ENCODE peak calls at places on chromosomes 16 and 17, in four cellular contexts. Z is central memory CD4-positive, alpha-beta T cell; A is PC-3; G is GM18507. N is an unnamed sample.

GRCh38 chr17:27217631-27218030 is 76.3 kb upstream of the WSB1 start:
- DNase-seq in Z (no peak), A (no peak), G (no peak), N (no peak)

GRCh38 chr16:4388275-4389021 is 16.8 kb downstream of the VASN start:
- DNase-seq in Z (no peak), A (no peak), G (no peak), N (peak)

GRCh38 chr17:17938388-17939107 is 33.7 kb downstream of the TOM1L2 start:
- DNase-seq in Z (no peak), A (no peak), G (no peak), N (no peak)

GRCh38 chr17:79832211-79833109 is 6.8 kb downstream of the CBX4 start:
- DNase-seq in Z (no peak), A (no peak), G (no peak), N (no peak)

GRCh38 chr17:47665655-47666054 is 15.9 kb downstream of the KPNB1 start:
- DNase-seq in Z (no peak), A (no peak), G (no peak), N (no peak)

GRCh38 chr16:20801278-20801677 is 5.0 kb downstream of the ERI2 start:
- DNase-seq in Z (no peak), A (no peak), G (no peak), N (no peak)

GRCh38 chr17:83012161-83012800 is 67.1 kb upstream of the METRNL start:
- DNase-seq in Z (no peak), A (no peak), G (no peak), N (no peak)

GRCh38 chr17:68514809-68515208 is 2.6 kb downstream of the PRKAR1A start:
- DNase-seq in Z (no peak), A (peak), G (no peak), N (no peak)

GRCh38 chr16:64892843-64893242 is 229.0 kb downstream of the CDH11 start:
- DNase-seq in Z (no peak), A (peak), G (no peak), N (no peak)

GRCh38 chr16:48352648-48353347 is 32.4 kb downstream of the SIAH1 start:
- DNase-seq in Z (no peak), A (no peak), G (no peak), N (no peak)

GRCh38 chr17:3910420-3911270 is 5.6 kb downstream of the P2RX1 start:
- DNase-seq in Z (no peak), A (no peak), G (no peak), N (no peak)

GRCh38 chr17:56707312-56708219 is 114.1 kb downstream of the NOG start:
- DNase-seq in Z (no peak), A (no peak), G (no peak), N (no peak)

GRCh38 chr16:75012380-75013081 is 13.7 kb downstream of the ZNRF1 start:
- DNase-seq in Z (no peak), A (no peak), G (no peak), N (no peak)

GRCh38 chr16:47806309-47806847 is 345.2 kb downstream of the PHKB start:
- DNase-seq in Z (no peak), A (no peak), G (no peak), N (no peak)

GRCh38 chr17:32269377-32269776 is 3.7 kb downstream of the RHBDL3 start:
- DNase-seq in Z (no peak), A (no peak), G (no peak), N (no peak)

GRCh38 chr17:52178013-52178412 is 19.5 kb upstream of the CA10 start:
- DNase-seq in Z (no peak), A (no peak), G (no peak), N (no peak)

GRCh38 chr17:62059394-62059793 is 5.7 kb downstream of the MED13 start:
- DNase-seq in Z (no peak), A (no peak), G (no peak), N (no peak)

GRCh38 chr17:63476494-63476856 is 386 bp upstream of the ACE start:
- DNase-seq in Z (peak), A (peak), G (no peak), N (no peak)

GRCh38 chr17:79812206-79812968 is 15.5 kb upstream of the CBX8 start:
- DNase-seq in Z (no peak), A (no peak), G (no peak), N (no peak)

GRCh38 chr16:27314161-27314723 is 468 bp downstream of the IL4R start:
- DNase-seq in Z (peak), A (peak), G (no peak), N (peak)

GRCh38 chr16:86634290-86634689 is 55.9 kb downstream of the FOXL1 start:
- DNase-seq in Z (no peak), A (peak), G (no peak), N (no peak)

GRCh38 chr17:34756670-34757021 is 177.3 kb downstream of the TMEM132E start:
- DNase-seq in Z (no peak), A (peak), G (no peak), N (no peak)

GRCh38 chr17:27367121-27367981 is 73.4 kb downstream of the WSB1 start:
- DNase-seq in Z (no peak), A (no peak), G (no peak), N (no peak)

GRCh38 chr16:49504626-49505025 is 131.0 kb downstream of the C16orf78 start:
- DNase-seq in Z (no peak), A (no peak), G (no peak), N (no peak)

GRCh38 chr16:82631701-82632685 is 5.2 kb downstream of the CDH13 start:
- DNase-seq in Z (no peak), A (peak), G (no peak), N (no peak)

GRCh38 chr17:1315891-1316403 is 36.5 kb downstream of the TRARG1 start:
- DNase-seq in Z (no peak), A (no peak), G (no peak), N (no peak)

GRCh38 chr17:43949777-43950176 is 4.0 kb downstream of the PYY start:
- DNase-seq in Z (no peak), A (no peak), G (no peak), N (no peak)

GRCh38 chr16:47026947-47027346 is 53.5 kb upstream of the DNAJA2 start:
- DNase-seq in Z (no peak), A (no peak), G (no peak), N (no peak)

GRCh38 chr16:83137326-83137770 is 510.6 kb downstream of the CDH13 start:
- DNase-seq in Z (peak), A (peak), G (no peak), N (no peak)

GRCh38 chr16:70750893-70751467 is 50.0 kb downstream of the VAC14 start:
- DNase-seq in Z (no peak), A (no peak), G (no peak), N (no peak)